ENCODE peak calls at places on chromosomes 3 and 15, in eight cellular contexts. B is activated T-cell treated with anti-CD3 and anti-CD28 coated beads for 48 hours; X is T-helper 17 cell; P is activated T-helper 1 cell treated with anti-CD3 and anti-CD28 coated beads, Interleukin-2, amount 50 U/mL, for 16 hours; M is hippocampal formation; F is amniotic stem cell; T is IMR-90; V is activated gamma-delta T cell treated with Interleukin-2 at 50 U/mL for 16 hours. G is an unnamed sample.

GRCh38 chr3:62708642-62709041 is 166.6 kb downstream of the CADPS start:
- DNase-seq in B (no peak), X (no peak), P (no peak), M (no peak), F (no peak), T (no peak), V (no peak), G (no peak)

GRCh38 chr3:28139288-28139687 is 102.1 kb upstream of the CMC1 start:
- DNase-seq in B (no peak), X (no peak), P (no peak), M (no peak), F (no peak), T (no peak), V (no peak), G (no peak)

GRCh38 chr3:12869025-12869695 is 27.8 kb upstream of the RPL32 start:
- DNase-seq in B (peak; percentile 37), X (no peak), P (no peak), M (no peak), F (no peak), T (no peak), V (peak; percentile 11), G (no peak)

GRCh38 chr3:71583569-71584215 is at the start of gene FOXP1:
- DNase-seq in B (peak; percentile 70), X (peak; percentile 58), P (peak; percentile 9), M (peak; percentile 75), F (peak; percentile 63), T (peak; percentile 64), V (peak; percentile 45), G (no peak)

GRCh38 chr15:57649138-57649537 is 57.4 kb upstream of the POLR2M start:
- DNase-seq in B (no peak), X (no peak), P (no peak), M (no peak), F (no peak), T (no peak), V (no peak), G (no peak)

GRCh38 chr15:63041982-63042878 is at the start of gene TPM1:
- DNase-seq in B (no peak), X (no peak), P (no peak), M (no peak), F (peak; percentile 92), T (peak; percentile 93), V (no peak), G (peak; percentile 87)

GRCh38 chr15:27864076-27864475 is 235.0 kb downstream of the OCA2 start:
- DNase-seq in B (no peak), X (no peak), P (no peak), M (no peak), F (no peak), T (no peak), V (no peak), G (no peak)

GRCh38 chr3:159763466-159764210 is 225.0 kb upstream of the IL12A start:
- DNase-seq in B (peak; percentile 49), X (no peak), P (no peak), M (no peak), F (peak; percentile 73), T (peak; percentile 84), V (no peak), G (no peak)

GRCh38 chr3:88986834-88987233 is 120.6 kb upstream of the EPHA3 start:
- DNase-seq in B (no peak), X (no peak), P (no peak), M (no peak), F (peak; percentile 75), T (peak; percentile 65), V (no peak), G (peak; percentile 59)

GRCh38 chr15:49558924-49559323 is 61.7 kb downstream of the FAM227B start:
- DNase-seq in B (no peak), X (no peak), P (no peak), M (no peak), F (no peak), T (peak; percentile 53), V (no peak), G (peak; percentile 4)

GRCh38 chr15:66778314-66778665 is 76.3 kb downstream of the SMAD6 start:
- DNase-seq in B (no peak), X (no peak), P (no peak), M (no peak), F (no peak), T (no peak), V (no peak), G (no peak)

GRCh38 chr3:11391930-11392688 is 119.9 kb downstream of the ATG7 start:
- DNase-seq in B (no peak), X (no peak), P (no peak), M (no peak), F (peak; percentile 4), T (peak; percentile 59), V (no peak), G (peak; percentile 56)

GRCh38 chr15:74202461-74203401 is at the start of gene STRA6:
- DNase-seq in B (no peak), X (no peak), P (no peak), M (no peak), F (no peak), T (no peak), V (no peak), G (no peak)

GRCh38 chr3:9043063-9043462 is 79.8 kb upstream of the RAD18 start:
- DNase-seq in B (no peak), X (no peak), P (no peak), M (no peak), F (no peak), T (no peak), V (no peak), G (no peak)

GRCh38 chr3:155944081-155944480 is 73.6 kb downstream of the GMPS start:
- DNase-seq in B (no peak), X (no peak), P (no peak), M (no peak), F (no peak), T (peak; percentile 9), V (no peak), G (no peak)

GRCh38 chr3:40524222-40524570 is 564 bp upstream of the ZNF621 start:
- DNase-seq in B (no peak), X (no peak), P (no peak), M (no peak), F (no peak), T (peak; percentile 3), V (no peak), G (no peak)

GRCh38 chr3:151327571-151328198 is 1.7 kb downstream of the P2RY13 start:
- DNase-seq in B (no peak), X (no peak), P (no peak), M (peak; percentile 35), F (no peak), T (peak; percentile 34), V (no peak), G (no peak)

GRCh38 chr3:39289107-39289506 is 9.3 kb upstream of the CX3CR1 start:
- DNase-seq in B (no peak), X (no peak), P (no peak), M (no peak), F (no peak), T (no peak), V (no peak), G (no peak)

GRCh38 chr3:58164916-58165821 is 45.6 kb downstream of the DNASE1L3 start:
- DNase-seq in B (no peak), X (no peak), P (no peak), M (no peak), F (no peak), T (no peak), V (no peak), G (no peak)

G was measured in AG04449.